ENCODE peak calls at places on chromosomes 12 and 14, in seven cellular contexts. Y is central memory CD4-positive, alpha-beta T cell; D is dermis microvascular lymphatic vessel endothelial cell; S is LoVo; Q is glutamatergic neuron; E is ELF-1; W is RWPE1. U is an unnamed sample.

GRCh38 chr12:101204598-101205304 is 5.3 kb downstream of the SLC5A8 start:
- DNase-seq in Y (no peak), S (no peak), D (no peak), E (no peak), Q (no peak), W (no peak), U (no peak)

GRCh38 chr14:105939810-105940508 is 413.6 kb downstream of the TMEM121 start:
- DNase-seq in E (no peak), Y (peak), Q (no peak), S (no peak), W (no peak), D (no peak), U (no peak)

GRCh38 chr12:1828863-1829262 is 8.5 kb downstream of the LRTM2 start:
- DNase-seq in D (no peak), Y (no peak), S (no peak), Q (no peak), W (no peak), E (no peak), U (no peak)

GRCh38 chr14:104870368-104871144 is 5.5 kb downstream of the CEP170B start:
- DNase-seq in D (no peak), Q (peak), Y (no peak), S (no peak), W (no peak), E (peak), U (peak)

GRCh38 chr12:127987199-127987901 is 279.6 kb upstream of the TMEM132C start:
- DNase-seq in E (peak), Y (no peak), D (no peak), W (no peak), S (peak), Q (no peak), U (no peak)

GRCh38 chr12:20931894-20932293 is 121.4 kb downstream of the SLCO1B3 start:
- DNase-seq in Q (no peak), W (no peak), S (no peak), D (no peak), Y (no peak), E (no peak), U (no peak)

GRCh38 chr14:22509751-22510300 is 79.2 kb downstream of the DAD1 start:
- DNase-seq in W (no peak), S (no peak), Y (peak), D (no peak), E (no peak), Q (no peak), U (no peak)

GRCh38 chr14:95875831-95876768 is 532 bp upstream of the TUNAR start:
- DNase-seq in S (no peak), Q (peak), D (no peak), W (no peak), E (peak), Y (no peak), U (no peak)

GRCh38 chr12:104741497-104742367 is 216.4 kb downstream of the SLC41A2 start:
- DNase-seq in W (no peak), S (no peak), D (no peak), E (no peak), Q (no peak), Y (no peak), U (no peak)

GRCh38 chr14:49505026-49505766 is 81.0 kb downstream of the RPS29 start:
- DNase-seq in Q (no peak), Y (no peak), S (peak), D (no peak), W (peak), E (peak), U (peak)

GRCh38 chr12:52441320-52441911 is 7.2 kb upstream of the KRT75 start:
- DNase-seq in D (no peak), Q (no peak), S (peak), W (peak), E (peak), Y (no peak), U (peak)

GRCh38 chr12:116236148-116236731 is 41.3 kb downstream of the MED13L start:
- DNase-seq in Y (peak), Q (peak), D (peak), E (no peak), S (peak), W (peak), U (peak)

GRCh38 chr14:84792722-84793410 is 737.1 kb upstream of the FLRT2 start:
- DNase-seq in Q (no peak), D (no peak), W (no peak), E (no peak), S (no peak), Y (no peak), U (no peak)

GRCh38 chr14:103808403-103809001 is 38.9 kb downstream of the PPP1R13B start:
- DNase-seq in Q (peak), D (peak), E (peak), S (peak), W (peak), Y (peak), U (peak)

GRCh38 chr12:1630081-1630826 is 1.2 kb downstream of the WNT5B start:
- DNase-seq in Q (peak), Y (peak), D (no peak), S (peak), E (peak), W (no peak), U (peak)

GRCh38 chr12:12661086-12661485 is 34.9 kb downstream of the GPR19 start:
- DNase-seq in W (peak), S (no peak), D (no peak), Y (no peak), Q (no peak), E (no peak), U (no peak)

GRCh38 chr12:25957898-25958253 is 606 bp upstream of the RASSF8 start:
- DNase-seq in E (no peak), W (peak), Q (no peak), Y (no peak), S (no peak), D (peak), U (peak)

GRCh38 chr14:56271988-56272387 is 153.8 kb downstream of the PELI2 start:
- DNase-seq in D (peak), W (peak), S (no peak), E (no peak), Y (no peak), Q (no peak), U (no peak)

GRCh38 chr14:99247772-99248171 is 24.2 kb downstream of the BCL11B start:
- DNase-seq in Q (no peak), E (no peak), Y (no peak), D (no peak), S (no peak), W (no peak), U (no peak)

GRCh38 chr12:113990548-113991223 is 24.6 kb upstream of the RBM19 start:
- DNase-seq in E (peak), W (no peak), D (no peak), Q (no peak), S (no peak), Y (no peak), U (no peak)

GRCh38 chr12:110972870-110973269 is 52.5 kb upstream of the MYL2 start:
- DNase-seq in W (no peak), E (no peak), S (no peak), Y (no peak), D (no peak), Q (no peak), U (no peak)

GRCh38 chr14:53850714-53851296 is 105.8 kb downstream of the BMP4 start:
- DNase-seq in E (no peak), S (peak), Y (no peak), D (no peak), W (peak), Q (no peak), U (peak)